ENCODE peak calls at places on chromosomes 4 and X, in four cellular contexts. Y is PC-3, P is tibial nerve, L is sigmoid colon. E is an unnamed sample. For H3K9me3, the result is how much of the 10 kb centered on the place peaks cover.

GRCh38 chrX:47091149-47091775 is 13.0 kb downstream of the RGN start:
- DNase-seq in Y (no peak), P (no peak), L (no peak), E (no peak)

GRCh38 chr4:115113382-115114106 is at the start of gene NDST4:
- DNase-seq in Y (peak), P (peak), L (no peak), E (no peak)

GRCh38 chr4:175767130-175767529 is 44.9 kb downstream of the GPM6A start:
- DNase-seq in Y (no peak), P (no peak), L (no peak), E (no peak)

GRCh38 chr4:86117781-86118302 is 242.0 kb downstream of the MAPK10 start:
- DNase-seq in Y (peak), P (no peak), L (no peak), E (no peak)

GRCh38 chr4:32985256-32985655 is 2265.1 kb downstream of the PCDH7 start:
- DNase-seq in Y (peak), P (no peak), L (no peak), E (no peak)

GRCh38 chr4:110737931-110738330 is 115.1 kb upstream of the PITX2 start:
- DNase-seq in Y (no peak), P (no peak), L (no peak), E (no peak)

GRCh38 chrX:40570346-40571093 is 10.2 kb upstream of the ATP6AP2 start:
- DNase-seq in Y (no peak), P (no peak), L (no peak), E (no peak)

GRCh38 chrX:96436105-96436504 is 248.5 kb upstream of the DIAPH2 start:
- DNase-seq in Y (peak), P (no peak), L (no peak), E (no peak)

GRCh38 chr4:25484243-25484721 is 107.2 kb downstream of the ANAPC4 start:
- DNase-seq in Y (no peak), P (no peak), L (no peak), E (no peak)

GRCh38 chrX:102042706-102043325 is 82.7 kb upstream of the TCEAL2 start:
- DNase-seq in Y (peak), P (no peak), L (no peak), E (no peak)

GRCh38 chr4:186669159-186669720 is 54.4 kb downstream of the FAT1 start:
- DNase-seq in Y (peak), P (peak), L (peak), E (no peak)

GRCh38 chrX:101206471-101206870 is 13.1 kb upstream of the DRP2 start:
- DNase-seq in Y (peak), P (no peak), L (no peak), E (no peak)

GRCh38 chrX:31353095-31353494 is 281.3 kb upstream of the FTHL17 start:
- DNase-seq in Y (peak), P (no peak), L (no peak), E (no peak)

GRCh38 chrX:130825509-130825908 is 77.5 kb downstream of the ENOX2 start:
- DNase-seq in Y (no peak), P (no peak), L (no peak), E (no peak)

GRCh38 chrX:39175418-39176057 is 374.3 kb downstream of the MID1IP1 start:
- DNase-seq in Y (no peak), P (no peak), L (no peak), E (no peak)

DNA sequence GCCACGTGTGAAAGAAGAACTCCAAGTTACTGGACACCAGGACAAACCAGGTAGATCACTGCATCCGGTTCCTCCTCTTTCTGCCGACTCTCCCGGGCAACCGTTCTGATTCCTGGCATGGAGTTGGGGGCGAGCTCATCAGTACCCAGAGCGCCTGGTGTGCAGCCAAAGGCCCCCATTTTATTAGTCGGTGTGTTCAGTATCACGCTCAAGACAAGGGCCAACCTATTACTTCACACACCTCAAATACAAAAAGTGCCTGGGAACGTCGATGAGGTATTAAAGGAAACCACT is 2.8 kb upstream of the CTBP1 start:
- DNase-seq in Y (no peak), P (no peak), L (no peak), E (no peak)
- H3K9me3 ChIP-seq in Y (under half), P (under half), L (under half), E (under half)

DNA sequence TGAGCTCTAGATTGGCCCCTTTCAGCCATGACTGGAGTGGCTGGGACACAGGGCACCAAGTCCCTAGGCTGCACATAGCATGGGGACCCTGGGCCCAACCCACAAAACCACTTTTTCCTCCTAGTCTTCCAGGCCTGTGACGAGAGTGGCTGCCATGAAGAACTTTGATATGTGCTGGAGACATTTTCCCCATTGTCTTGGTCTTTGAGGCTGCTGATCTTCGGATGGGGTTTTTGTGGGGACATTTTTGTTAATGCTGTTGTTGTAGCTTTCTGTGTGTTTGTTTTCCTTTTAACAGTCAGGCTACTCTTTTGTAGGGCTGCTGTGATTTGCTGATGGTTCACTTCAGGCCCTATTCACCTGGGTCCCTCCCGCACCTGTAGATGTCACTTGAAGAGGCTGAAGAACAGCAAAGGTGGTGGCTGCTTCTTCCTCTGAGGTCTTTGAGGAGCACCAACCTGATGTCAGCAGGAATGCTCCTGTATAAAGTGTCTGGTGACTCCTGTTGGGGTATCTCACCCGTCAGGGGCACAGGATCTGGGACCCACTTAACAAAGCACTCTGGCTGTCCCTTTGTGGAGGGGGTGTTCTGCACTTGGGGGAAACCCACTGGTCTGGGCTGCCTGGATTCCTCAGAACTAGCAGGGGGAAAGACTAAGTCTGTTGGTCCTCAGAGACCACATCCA is 49.6 kb upstream of the GRID2 start:
- DNase-seq in Y (no peak), P (no peak), L (no peak), E (no peak)
- H3K9me3 ChIP-seq in Y (under half), P (under half), L (under half), E (under half)

GRCh38 chrX:111088628-111089027 is 7.4 kb upstream of the PAK3 start:
- DNase-seq in Y (no peak), P (no peak), L (no peak), E (no peak)
- H3K9me3 ChIP-seq in Y (under half), P (under half), L (under half), E (under half)

GRCh38 chr4:14180983-14181601 is 553.6 kb upstream of the BOD1L1 start:
- DNase-seq in Y (peak), P (no peak), L (no peak), E (no peak)

GRCh38 chr4:14180166-14180565 is 552.6 kb upstream of the BOD1L1 start:
- DNase-seq in Y (no peak), P (no peak), L (no peak), E (no peak)

GRCh38 chr4:14178421-14178820 is 550.9 kb upstream of the BOD1L1 start:
- DNase-seq in Y (peak), P (no peak), L (no peak), E (no peak)

GRCh38 chr4:14177987-14178386 is 550.5 kb upstream of the BOD1L1 start:
- DNase-seq in Y (no peak), P (no peak), L (no peak), E (no peak)

GRCh38 chr4:14176613-14177012 is 549.1 kb upstream of the BOD1L1 start:
- DNase-seq in Y (no peak), P (no peak), L (no peak), E (no peak)
- H3K9me3 ChIP-seq in Y (under half), P (under half), L (under half), E (under half)

DNA sequence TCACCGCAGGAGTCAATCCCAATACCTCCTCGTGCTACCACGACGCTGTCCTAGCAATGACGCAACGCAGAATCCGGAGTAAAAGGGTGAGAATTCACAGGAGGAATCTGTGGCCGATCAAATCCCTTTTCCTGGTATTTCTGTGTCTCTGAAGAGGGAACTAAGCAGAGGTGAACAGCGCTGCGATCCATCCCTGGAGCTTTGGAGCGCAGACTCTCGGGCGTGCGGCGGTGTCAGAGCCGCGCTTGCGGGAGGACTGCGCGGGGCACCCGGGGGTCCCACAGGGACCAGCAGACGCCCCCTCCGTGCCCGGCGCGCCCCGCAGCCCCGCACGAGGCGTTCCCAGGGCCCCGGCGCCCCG is 17.2 kb upstream of the ZNF718 start:
- DNase-seq in Y (no peak), P (no peak), L (no peak), E (no peak)
- H3K9me3 ChIP-seq in Y (under half), P (under half), L (under half), E (under half)

GRCh38 chr4:374298-375160 is 36.9 kb downstream of the ZNF141 start:
- DNase-seq in Y (no peak), P (no peak), L (no peak), E (no peak)
- H3K9me3 ChIP-seq in Y (half or more), P (under half), L (under half), E (half or more)

GRCh38 chr4:14771504-14772175 is 230.6 kb upstream of the CPEB2 start:
- DNase-seq in Y (peak), P (no peak), L (no peak), E (no peak)
- H3K9me3 ChIP-seq in Y (under half), P (under half), L (under half), E (under half)

E was measured in T-helper 17 cell.